ENCODE peak calls at places on chromosome X, in four cellular contexts. Q, V, J and P are unnamed samples.

GRCh38 chrX:96984538-96984937 is 100.8 kb downstream of the RPA4 start:
- DNase-seq in Q (no peak), V (no peak), J (no peak), P (no peak)

GRCh38 chrX:13965531-13965930 is 64.2 kb downstream of the GEMIN8 start:
- DNase-seq in J (no peak), V (no peak), Q (no peak), P (no peak)

GRCh38 chrX:56800307-56800706 is 71.3 kb downstream of the NBDY start:
- DNase-seq in Q (no peak), V (no peak), J (no peak), P (no peak)

GRCh38 chrX:46611658-46612362 is 38.2 kb downstream of the CHST7 start:
- DNase-seq in V (peak), J (no peak), Q (no peak), P (no peak)

GRCh38 chrX:154419688-154420401 is 8.5 kb downstream of the TAFAZZIN start:
- DNase-seq in V (no peak), Q (no peak), J (no peak), P (no peak)

GRCh38 chrX:63434206-63434605 is 83.1 kb upstream of the SPIN4 start:
- DNase-seq in V (no peak), J (no peak), Q (no peak), P (no peak)

GRCh38 chrX:136166221-136166855 is 19.0 kb downstream of the FHL1 start:
- DNase-seq in Q (no peak), J (no peak), V (no peak), P (no peak)

GRCh38 chrX:40174594-40175415 is 77.0 kb upstream of the BCOR start:
- DNase-seq in V (peak), J (peak), Q (no peak), P (no peak)

GRCh38 chrX:53347948-53348347 is 66.6 kb upstream of the IQSEC2 start:
- DNase-seq in V (no peak), Q (no peak), J (no peak), P (no peak)

GRCh38 chrX:32572644-32573043 is 638.7 kb downstream of the DMD start:
- DNase-seq in Q (no peak), V (no peak), J (no peak), P (no peak)

GRCh38 chrX:40299502-40300118 is 201.9 kb upstream of the BCOR start:
- DNase-seq in V (no peak), J (no peak), Q (no peak), P (no peak)

GRCh38 chrX:112642349-112642748 is 37.4 kb downstream of the LHFPL1 start:
- DNase-seq in Q (no peak), J (no peak), V (no peak), P (peak)

GRCh38 chrX:103417370-103417769 is 41.0 kb downstream of the BEX3 start:
- DNase-seq in J (no peak), Q (no peak), V (no peak), P (no peak)

GRCh38 chrX:120452131-120452530 is 17.0 kb downstream of the LAMP2 start:
- DNase-seq in Q (no peak), V (no peak), J (no peak), P (no peak)

GRCh38 chrX:93673869-93674271 is at the start of gene FAM133A:
- DNase-seq in J (no peak), Q (no peak), V (no peak), P (no peak)

GRCh38 chrX:55143621-55144020 is 54.8 kb downstream of the PAGE2 start:
- DNase-seq in Q (no peak), J (no peak), V (no peak), P (no peak)

GRCh38 chrX:70922776-70923473 is 8.0 kb downstream of the SLC7A3 start:
- DNase-seq in V (no peak), J (no peak), Q (no peak), P (no peak)

GRCh38 chrX:141439651-141440050 is 144.9 kb downstream of the SPANXA1 start:
- DNase-seq in Q (no peak), V (no peak), J (no peak), P (no peak)

GRCh38 chrX:47573334-47574095 is 8.7 kb upstream of the TIMP1 start:
- DNase-seq in J (no peak), Q (peak), V (no peak), P (peak)

GRCh38 chrX:7062276-7062675 is 85.2 kb upstream of the STS start:
- DNase-seq in J (no peak), V (no peak), Q (no peak), P (no peak)

GRCh38 chrX:107227780-107228485 is 21.5 kb downstream of the DNAAF6 start:
- DNase-seq in Q (no peak), V (no peak), J (no peak), P (no peak)

GRCh38 chrX:13078739-13079444 is 34.5 kb upstream of the FAM9C start:
- DNase-seq in Q (peak), J (no peak), V (no peak), P (peak)

GRCh38 chrX:23344208-23344903 is 9.7 kb downstream of the PTCHD1 start:
- DNase-seq in Q (no peak), V (no peak), J (no peak), P (no peak)

GRCh38 chrX:9354918-9355317 is 109.9 kb upstream of the TBL1X start:
- DNase-seq in J (no peak), Q (no peak), V (no peak), P (no peak)

GRCh38 chrX:119507206-119507605 is 39.0 kb downstream of the SLC25A5 start:
- DNase-seq in V (no peak), Q (no peak), J (no peak), P (no peak)

GRCh38 chrX:111447298-111447697 is 35.3 kb upstream of the DCX start:
- DNase-seq in Q (no peak), V (no peak), J (no peak), P (no peak)

GRCh38 chrX:87900320-87900908 is 382.8 kb downstream of the KLHL4 start:
- DNase-seq in V (no peak), Q (no peak), J (no peak), P (no peak)

GRCh38 chrX:9312922-9313867 is 151.7 kb upstream of the TBL1X start:
- DNase-seq in Q (peak), V (peak), J (peak), P (peak)

GRCh38 chrX:14073561-14073960 is 43.9 kb upstream of the GEMIN8 start:
- DNase-seq in Q (no peak), V (no peak), J (no peak), P (no peak)

GRCh38 chrX:82333575-82333974 is 1131.7 kb downstream of the SH3BGRL start:
- DNase-seq in J (no peak), V (no peak), Q (no peak), P (no peak)

GRCh38 chrX:53071604-53072417 is 10.4 kb upstream of the TSPYL2 start:
- DNase-seq in J (no peak), Q (peak), V (peak), P (peak)

GRCh38 chrX:71577682-71578081 is 555 bp upstream of the GCNA start:
- DNase-seq in Q (no peak), V (no peak), J (no peak), P (no peak)

GRCh38 chrX:964831-965416 is 247.5 kb downstream of the CRLF2 start:
- DNase-seq in V (no peak), Q (no peak), J (no peak), P (no peak)